ENCODE peak calls at places on chromosomes 4 and X, in eight cellular contexts. V is stimulated activated CD8-positive, alpha-beta memory T cell treated with anti-CD3 and anti-CD28 coated beads, Interleukin-15, amount 100 ng/mL, for 1 hour; H is small intestine; I is cardiac muscle cell; Q is activated T-helper 9 cell treated with anti-CD3 and anti-CD28 coated beads, Interleukin-2, amount 50 U/mL, for 16 hours; K is Caki2; F is amniotic stem cell; J is stimulated activated CD4-positive, alpha-beta T cell treated with anti-CD3 and anti-CD28 coated beads, Interleukin-1b, Interleukin-23, amount 100 ng/mL, for 24 hours. X is an unnamed sample.

GRCh38 chrX:97563531-97564133 is 679.9 kb downstream of the RPA4 start:
- DNase-seq in J (peak; percentile 18), Q (peak; percentile 12), H (peak; percentile 50), I (peak; percentile 79), F (no peak), V (no peak), K (no peak), X (peak; percentile 45)

GRCh38 chrX:1679238-1679637 is 64.4 kb downstream of the ASMT start:
- DNase-seq in J (no peak), V (no peak), H (no peak), Q (no peak), I (no peak), F (no peak), K (peak; percentile 31), X (no peak)

GRCh38 chr4:82721819-82722423 is 76.7 kb downstream of the SCD5 start:
- DNase-seq in F (no peak), J (no peak), K (no peak), I (no peak), H (peak; percentile 57), Q (no peak), V (no peak), X (peak; percentile 53)

GRCh38 chrX:17531500-17531899 is 156.5 kb downstream of the NHS start:
- DNase-seq in K (no peak), Q (no peak), I (no peak), F (no peak), H (no peak), V (no peak), J (no peak), X (no peak)

GRCh38 chrX:70664726-70665125 is 220.1 kb downstream of the DLG3 start:
- DNase-seq in V (no peak), F (peak; percentile 13), I (peak; percentile 40), J (no peak), K (peak; percentile 29), Q (no peak), H (peak; percentile 10), X (peak; percentile 62)

GRCh38 chr4:81377231-81377630 is 94.5 kb downstream of the RASGEF1B start:
- DNase-seq in K (no peak), Q (no peak), J (no peak), F (no peak), H (no peak), I (no peak), V (no peak), X (no peak)

GRCh38 chrX:43881410-43882293 is 598 bp downstream of the MAOB start:
- DNase-seq in V (no peak), K (no peak), J (no peak), F (no peak), Q (no peak), H (peak; percentile 83), I (no peak), X (no peak)

GRCh38 chr4:147103403-147103946 is 157.8 kb upstream of the TTC29 start:
- DNase-seq in V (no peak), K (peak; percentile 89), Q (no peak), H (no peak), F (peak; percentile 97), J (no peak), I (peak; percentile 90), X (no peak)

GRCh38 chr4:186981161-186981560 is 257.5 kb upstream of the FAT1 start:
- DNase-seq in Q (no peak), H (no peak), V (no peak), J (no peak), K (no peak), I (peak; percentile 19), F (no peak), X (no peak)

GRCh38 chr4:47032405-47033106 is 1.2 kb downstream of the GABRB1 start:
- DNase-seq in I (peak; percentile 65), V (no peak), F (peak; percentile 39), Q (peak; percentile 17), J (no peak), H (peak; percentile 52), K (peak; percentile 64), X (peak; percentile 43)

GRCh38 chr4:39286263-39286662 is 79.9 kb downstream of the RFC1 start:
- DNase-seq in K (no peak), F (no peak), I (no peak), Q (no peak), J (no peak), H (no peak), V (no peak), X (no peak)

GRCh38 chrX:106874075-106874474 is 29.1 kb downstream of the RIPPLY1 start:
- DNase-seq in J (no peak), V (no peak), I (peak; percentile 32), K (no peak), Q (no peak), F (peak; percentile 54), H (peak; percentile 19), X (peak; percentile 71)

GRCh38 chrX:129769467-129770154 is 10.1 kb upstream of the SASH3 start:
- DNase-seq in K (no peak), Q (peak; percentile 51), J (no peak), V (no peak), I (no peak), F (no peak), H (peak; percentile 68), X (no peak)

GRCh38 chr4:115454228-115454627 is 340.8 kb upstream of the NDST4 start:
- DNase-seq in Q (no peak), I (no peak), V (no peak), F (no peak), H (no peak), J (no peak), K (no peak), X (no peak)

GRCh38 chr4:131613824-131614216 is 1535.3 kb upstream of the PCDH10 start:
- DNase-seq in H (no peak), Q (no peak), V (no peak), J (no peak), F (no peak), I (no peak), K (no peak), X (no peak)

GRCh38 chr4:187188118-187188517 is 464.5 kb upstream of the FAT1 start:
- DNase-seq in I (no peak), J (no peak), Q (no peak), K (no peak), H (no peak), V (no peak), F (no peak), X (no peak)

GRCh38 chr4:163554870-163555465 is 60.5 kb downstream of the TMA16 start:
- DNase-seq in J (no peak), Q (no peak), F (peak; percentile 8), I (peak; percentile 43), H (peak; percentile 18), V (no peak), K (no peak), X (peak; percentile 24)

GRCh38 chr4:16931906-16932305 is 33.5 kb upstream of the LDB2 start:
- DNase-seq in Q (no peak), H (no peak), J (no peak), K (no peak), V (no peak), I (peak; percentile 63), F (no peak), X (no peak)

GRCh38 chrX:153816821-153817220 is 13.5 kb downstream of the PDZD4 start:
- DNase-seq in Q (no peak), F (no peak), K (no peak), J (no peak), V (no peak), H (no peak), I (peak; percentile 6), X (no peak)

GRCh38 chr4:55447826-55448225 is 52.1 kb downstream of the TMEM165 start:
- DNase-seq in Q (no peak), J (no peak), V (no peak), H (no peak), K (no peak), F (no peak), I (peak; percentile 62), X (no peak)

GRCh38 chr4:6689506-6689960 is 4.1 kb upstream of the S100P start:
- DNase-seq in F (no peak), V (no peak), Q (no peak), J (no peak), I (no peak), K (peak; percentile 35), H (peak; percentile 24), X (peak; percentile 77)

GRCh38 chr4:158315706-158316105 is 105.4 kb downstream of the TMEM144 start:
- DNase-seq in Q (no peak), J (no peak), K (no peak), I (peak; percentile 40), F (peak; percentile 33), H (no peak), V (no peak), X (no peak)

GRCh38 chrX:11970935-11971334 is 167.3 kb upstream of the FRMPD4 start:
- DNase-seq in J (no peak), K (no peak), Q (no peak), I (peak; percentile 29), V (no peak), H (no peak), F (no peak), X (no peak)

GRCh38 chrX:1222511-1223252 is 10.2 kb upstream of the CRLF2 start:
- DNase-seq in J (no peak), V (no peak), F (no peak), H (no peak), Q (no peak), K (peak; percentile 23), I (no peak), X (no peak)

GRCh38 chrX:100895365-100896075 is 21.4 kb upstream of the NOX1 start:
- DNase-seq in Q (no peak), H (peak; percentile 43), F (no peak), V (no peak), K (peak; percentile 6), J (no peak), I (peak; percentile 51), X (peak; percentile 64)

X was measured in HT-29.